ENCODE peak calls at places on chromosomes 16 and 17, in six cellular contexts. J is kidney; U is OCI-LY7; E is cardiac fibroblast; F is CD8-positive, alpha-beta T cell; D is dorsolateral prefrontal cortex. S is an unnamed sample.

GRCh38 chr17:6448473-6448872 is 4.2 kb downstream of the PIMREG start:
- DNase-seq in U (no peak), E (no peak), D (no peak), J (no peak), F (no peak), S (no peak)

GRCh38 chr17:44628234-44629188 is 27.8 kb upstream of the MEIOC start:
- DNase-seq in J (peak; percentile 91), F (no peak), D (no peak), U (peak; percentile 82), E (peak; percentile 63), S (no peak)

GRCh38 chr17:32383926-32384434 is 34.0 kb downstream of the ZNF207 start:
- DNase-seq in U (no peak), D (no peak), E (no peak), J (no peak), F (no peak), S (no peak)

GRCh38 chr17:70622382-70623260 is 453.3 kb downstream of the KCNJ2 start:
- DNase-seq in J (no peak), U (peak; percentile 49), F (no peak), D (peak; percentile 14), E (peak; percentile 23), S (no peak)

GRCh38 chr17:61354895-61355294 is 44.7 kb upstream of the TBX2 start:
- DNase-seq in D (no peak), F (no peak), E (no peak), J (no peak), U (no peak), S (no peak)

GRCh38 chr16:65476556-65476955 is 354.7 kb upstream of the CDH11 start:
- DNase-seq in D (no peak), E (no peak), F (no peak), J (no peak), U (no peak), S (no peak)

GRCh38 chr16:69444873-69445517 is 20.6 kb downstream of the CYB5B start:
- DNase-seq in J (no peak), D (no peak), F (no peak), U (no peak), E (peak; percentile 54), S (no peak)

GRCh38 chr16:56197227-56197992 is 6.1 kb downstream of the GNAO1 start:
- DNase-seq in F (no peak), E (no peak), D (no peak), U (no peak), J (no peak), S (no peak)

GRCh38 chr16:2715519-2715918 is 4.5 kb downstream of the PRSS27 start:
- DNase-seq in U (peak; percentile 29), E (peak; percentile 52), J (peak; percentile 89), D (no peak), F (peak; percentile 83), S (peak; percentile 10)

GRCh38 chr16:78638371-78638770 is 538.9 kb downstream of the WWOX start:
- DNase-seq in D (no peak), J (no peak), E (no peak), F (no peak), U (no peak), S (no peak)

GRCh38 chr16:85303354-85303883 is 191.1 kb upstream of the CIBAR2 start:
- DNase-seq in F (peak; percentile 66), U (peak; percentile 85), E (peak; percentile 58), J (no peak), D (no peak), S (no peak)

GRCh38 chr16:87186876-87187533 is 130.2 kb downstream of the C16orf95 start:
- DNase-seq in F (no peak), J (no peak), U (no peak), E (no peak), D (no peak), S (no peak)

GRCh38 chr17:2173005-2173404 is 118.1 kb downstream of the HIC1 start:
- DNase-seq in E (peak; percentile 52), D (no peak), F (no peak), J (no peak), U (no peak), S (no peak)

GRCh38 chr16:85055503-85056210 is 28.1 kb downstream of the KIAA0513 start:
- DNase-seq in E (peak; percentile 71), F (peak; percentile 66), D (no peak), U (peak; percentile 75), J (no peak), S (peak; percentile 28)

GRCh38 chr17:80869476-80869875 is 122.2 kb upstream of the CHMP6 start:
- DNase-seq in E (no peak), D (no peak), U (no peak), F (no peak), J (peak; percentile 24), S (no peak)

GRCh38 chr16:84818989-84819643 is 669 bp upstream of the CRISPLD2 start:
- DNase-seq in E (no peak), U (no peak), D (no peak), J (no peak), F (no peak), S (no peak)

GRCh38 chr16:83779881-83780280 is 27.9 kb upstream of the HSBP1 start:
- DNase-seq in D (no peak), F (no peak), J (no peak), U (no peak), E (peak; percentile 42), S (peak; percentile 12)

GRCh38 chr17:78355045-78355641 is 4.7 kb downstream of the SOCS3 start:
- DNase-seq in J (no peak), F (no peak), U (no peak), D (no peak), E (no peak), S (no peak)

GRCh38 chr17:32719702-32720101 is 157.2 kb downstream of the MYO1D start:
- DNase-seq in F (no peak), E (no peak), D (no peak), U (no peak), J (no peak), S (no peak)

GRCh38 chr17:41836550-41837196 is 641 bp upstream of the NT5C3B start:
- DNase-seq in F (no peak), J (no peak), D (no peak), U (no peak), E (no peak), S (no peak)

GRCh38 chr17:62059394-62059793 is 5.7 kb downstream of the MED13 start:
- DNase-seq in J (no peak), U (no peak), D (no peak), F (no peak), E (no peak), S (no peak)

GRCh38 chr16:1299012-1299867 is 10.2 kb upstream of the UBE2I start:
- DNase-seq in E (no peak), F (no peak), D (no peak), U (no peak), J (no peak), S (no peak)

GRCh38 chr16:62665269-62665668 is 629.0 kb upstream of the CDH8 start:
- DNase-seq in E (no peak), J (no peak), D (peak; percentile 6), F (no peak), U (no peak), S (no peak)

GRCh38 chr16:77376358-77376757 is 58.5 kb downstream of the ADAMTS18 start:
- DNase-seq in J (no peak), D (no peak), E (no peak), U (peak; percentile 10), F (no peak), S (no peak)

GRCh38 chr17:59371426-59372099 is 40.1 kb downstream of the YPEL2 start:
- DNase-seq in D (peak; percentile 49), F (no peak), J (peak; percentile 82), E (peak; percentile 54), U (no peak), S (peak; percentile 81)
- H3K4me3 ChIP-seq in D (peak overlapping the region; percentile 16), F (no peak overlapping the region), J (no peak overlapping the region), E (no peak overlapping the region), U (peak overlapping the region; percentile 22), S (no peak overlapping the region)

DNA sequence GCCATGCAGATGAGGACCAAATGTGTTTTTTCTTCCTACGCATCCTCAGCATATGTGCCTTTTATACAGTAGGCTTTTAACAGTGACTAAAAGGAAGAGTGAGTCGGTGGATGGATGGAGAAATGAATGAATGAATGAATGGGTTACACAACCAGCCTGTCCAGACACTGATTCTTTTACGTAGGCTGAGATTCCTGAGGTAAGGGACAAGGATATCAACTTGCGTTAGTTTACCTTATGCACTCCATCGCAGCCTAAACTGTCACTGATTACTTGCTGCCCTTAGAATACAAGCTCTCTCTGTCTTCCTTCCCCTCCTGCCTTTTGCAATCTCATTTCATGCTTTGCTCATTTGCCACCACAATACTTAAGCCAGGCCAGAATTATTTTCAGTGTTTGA is 59.0 kb downstream of the RBFOX1 start:
- DNase-seq in E (no peak), F (no peak), U (no peak), D (no peak), J (no peak), S (no peak)
- H3K4me3 ChIP-seq in E (no peak overlapping the region), F (no peak overlapping the region), U (no peak overlapping the region), D (no peak overlapping the region), J (no peak overlapping the region), S (no peak overlapping the region)

DNA sequence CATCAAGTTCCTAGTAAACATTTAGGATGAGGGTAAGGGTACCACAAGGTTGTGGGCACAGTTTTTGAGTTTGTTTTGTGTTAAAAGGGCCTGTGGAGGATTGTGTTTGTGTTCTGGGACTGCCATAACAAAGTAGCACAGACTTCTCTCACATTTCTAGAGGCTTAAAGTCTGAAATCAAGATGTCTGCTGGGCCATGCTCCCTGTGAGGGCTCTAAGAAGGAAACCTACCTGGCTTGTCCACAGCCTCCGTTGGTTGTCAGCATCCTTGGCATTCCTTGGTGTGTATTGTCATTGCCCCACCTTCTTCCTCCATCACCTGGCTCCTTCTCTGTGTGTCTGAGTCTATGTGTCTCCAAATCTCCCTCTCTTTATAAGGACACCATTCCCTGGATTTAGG is 808.1 kb upstream of the RBFOX1 start:
- DNase-seq in F (no peak), D (no peak), E (no peak), J (no peak), U (no peak), S (no peak)
- H3K4me3 ChIP-seq in F (no peak overlapping the region), D (no peak overlapping the region), E (no peak overlapping the region), J (no peak overlapping the region), U (no peak overlapping the region), S (no peak overlapping the region)

GRCh38 chr17:79654960-79655382 is 44.1 kb upstream of the RBFOX3 start:
- DNase-seq in F (no peak), D (no peak), U (no peak), J (no peak), E (no peak), S (no peak)

GRCh38 chr17:79652999-79653643 is 42.3 kb upstream of the RBFOX3 start:
- DNase-seq in F (no peak), E (no peak), U (no peak), J (no peak), D (no peak), S (no peak)

GRCh38 chr17:79657036-79657435 is 46.2 kb upstream of the RBFOX3 start:
- DNase-seq in U (no peak), J (no peak), E (no peak), F (no peak), D (peak; percentile 1), S (no peak)

GRCh38 chr17:79655672-79656290 is 44.9 kb upstream of the RBFOX3 start:
- DNase-seq in J (no peak), D (no peak), E (no peak), U (no peak), F (no peak), S (no peak)

DNA sequence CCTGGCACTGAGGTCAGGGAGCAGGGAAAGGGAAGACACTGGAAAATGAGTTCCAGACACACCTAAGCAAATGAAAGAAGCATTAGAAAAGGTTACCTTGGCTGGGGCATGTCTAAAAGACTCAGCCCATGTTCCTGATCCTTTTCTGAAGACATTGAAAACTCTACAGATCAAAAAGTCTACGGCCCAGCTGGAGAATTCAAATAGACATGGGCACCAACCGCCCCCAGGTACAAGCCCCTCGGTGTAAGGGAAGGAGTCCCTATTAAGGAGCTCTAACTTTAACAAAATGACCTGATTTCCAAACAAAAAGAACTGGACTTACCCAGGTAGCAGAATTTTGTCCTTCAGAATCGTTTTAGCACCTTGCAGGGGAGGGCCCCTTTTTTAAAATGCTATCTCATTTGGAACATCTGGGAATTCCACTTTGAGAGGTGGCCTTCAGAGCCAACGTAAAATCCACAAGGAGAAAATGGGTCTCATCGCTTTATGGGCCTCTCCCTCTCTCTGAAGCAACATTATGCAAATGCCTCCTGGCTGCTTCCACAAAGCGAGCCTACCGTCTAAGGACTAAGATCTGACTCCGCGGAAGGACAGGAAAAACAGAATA is 43.6 kb upstream of the RBFOX3 start:
- DNase-seq in U (no peak), F (no peak), D (no peak), J (no peak), E (no peak), S (no peak)
- H3K4me3 ChIP-seq in U (no peak overlapping the region), F (no peak overlapping the region), D (no peak overlapping the region), J (no peak overlapping the region), E (no peak overlapping the region), S (no peak overlapping the region)

S was measured in skeletal muscle cell.